ENCODE peak calls at places on chromosome 9, in four cellular contexts. One of them, this sample, is unnamed.
A peak's percentile ranks its signal among the peaks of the same experiment; 100 is the strongest.

GRCh38 chr9:112361602-112362001 is 18.3 kb upstream of the HSDL2 start:
- DNase-seq in GM13977: no peak
- DNase-seq in posterior cingulate gyrus: no peak
- DNase-seq in activated T-cell treated with anti-CD3 and anti-CD28 coated beads, Interleukin-2, amount 50 U/mL, for 24 hours: no peak
- DNase-seq in this sample: no peak

GRCh38 chr9:94855919-94856318 is 129.4 kb downstream of the AOPEP start:
- DNase-seq in GM13977: no peak
- DNase-seq in posterior cingulate gyrus: no peak
- DNase-seq in activated T-cell treated with anti-CD3 and anti-CD28 coated beads, Interleukin-2, amount 50 U/mL, for 24 hours: no peak
- DNase-seq in this sample: no peak

GRCh38 chr9:131255731-131256197 is 20.5 kb downstream of the FAM78A start:
- DNase-seq in GM13977: no peak
- DNase-seq in posterior cingulate gyrus: no peak
- DNase-seq in activated T-cell treated with anti-CD3 and anti-CD28 coated beads, Interleukin-2, amount 50 U/mL, for 24 hours: no peak
- DNase-seq in this sample: peak; percentile 29

GRCh38 chr9:114558027-114558675 is 29.4 kb upstream of the ATP6V1G1 start:
- DNase-seq in GM13977: no peak
- DNase-seq in posterior cingulate gyrus: no peak
- DNase-seq in activated T-cell treated with anti-CD3 and anti-CD28 coated beads, Interleukin-2, amount 50 U/mL, for 24 hours: no peak
- DNase-seq in this sample: no peak

GRCh38 chr9:16458696-16459420 is 411.6 kb downstream of the BNC2 start:
- DNase-seq in GM13977: no peak
- DNase-seq in posterior cingulate gyrus: no peak
- DNase-seq in activated T-cell treated with anti-CD3 and anti-CD28 coated beads, Interleukin-2, amount 50 U/mL, for 24 hours: no peak
- DNase-seq in this sample: no peak

GRCh38 chr9:135088348-135088978 is 995 bp downstream of the OLFM1 start:
- DNase-seq in GM13977: no peak
- DNase-seq in posterior cingulate gyrus: peak; percentile 78
- DNase-seq in activated T-cell treated with anti-CD3 and anti-CD28 coated beads, Interleukin-2, amount 50 U/mL, for 24 hours: no peak
- DNase-seq in this sample: no peak

GRCh38 chr9:109012876-109013677 is at the start of gene CTNNAL1:
- DNase-seq in GM13977: peak; percentile 96
- DNase-seq in posterior cingulate gyrus: peak; percentile 95
- DNase-seq in activated T-cell treated with anti-CD3 and anti-CD28 coated beads, Interleukin-2, amount 50 U/mL, for 24 hours: peak; percentile 88
- DNase-seq in this sample: peak; percentile 97

GRCh38 chr9:117938086-117938485 is 233.9 kb downstream of the TLR4 start:
- DNase-seq in GM13977: no peak
- DNase-seq in posterior cingulate gyrus: no peak
- DNase-seq in activated T-cell treated with anti-CD3 and anti-CD28 coated beads, Interleukin-2, amount 50 U/mL, for 24 hours: no peak
- DNase-seq in this sample: no peak

GRCh38 chr9:83472764-83473163 is 65.4 kb downstream of the FRMD3 start:
- DNase-seq in GM13977: no peak
- DNase-seq in posterior cingulate gyrus: no peak
- DNase-seq in activated T-cell treated with anti-CD3 and anti-CD28 coated beads, Interleukin-2, amount 50 U/mL, for 24 hours: no peak
- DNase-seq in this sample: no peak

GRCh38 chr9:95003694-95004451 is 277.4 kb downstream of the AOPEP start:
- DNase-seq in GM13977: peak; percentile 76
- DNase-seq in posterior cingulate gyrus: peak; percentile 77
- DNase-seq in activated T-cell treated with anti-CD3 and anti-CD28 coated beads, Interleukin-2, amount 50 U/mL, for 24 hours: peak; percentile 42
- DNase-seq in this sample: peak; percentile 69